ENCODE peak calls at places on chromosome 20, in seven cellular contexts. G is brain microvascular endothelial cell, I is uterus, T is RWPE1, P is psoas muscle, K is HepG2, J is heart right ventricle. N is an unnamed sample.

GRCh38 chr20:13034115-13034514 is 25.3 kb downstream of the SPTLC3 start:
- DNase-seq in I (no peak), T (no peak), K (no peak), G (no peak), P (no peak), J (no peak), N (no peak)

GRCh38 chr20:2890743-2891142 is 17.5 kb downstream of the PTPRA start:
- DNase-seq in I (no peak), J (no peak), T (peak), P (no peak), K (no peak), G (no peak), N (no peak)

GRCh38 chr20:53808733-53809132 is 215.1 kb upstream of the ZNF217 start:
- DNase-seq in J (no peak), K (no peak), T (no peak), P (no peak), I (no peak), G (no peak), N (no peak)

GRCh38 chr20:48131581-48131980 is 346.3 kb upstream of the SULF2 start:
- DNase-seq in I (peak), T (no peak), K (no peak), P (no peak), J (no peak), G (no peak), N (no peak)

GRCh38 chr20:15320941-15321340 is 983.5 kb upstream of the FLRT3 start:
- DNase-seq in T (no peak), G (no peak), J (no peak), K (no peak), I (no peak), P (no peak), N (no peak)

GRCh38 chr20:57988828-57989227 is 239.6 kb downstream of the ANKRD60 start:
- DNase-seq in G (no peak), K (no peak), I (no peak), J (no peak), T (no peak), P (no peak), N (no peak)

GRCh38 chr20:54345817-54346216 is 129.6 kb upstream of the DOK5 start:
- DNase-seq in G (no peak), J (no peak), K (no peak), I (no peak), T (no peak), P (no peak), N (no peak)

GRCh38 chr20:60113024-60113724 is 155.0 kb downstream of the CDH26 start:
- DNase-seq in I (no peak), K (no peak), T (no peak), J (no peak), P (no peak), G (no peak), N (peak)

GRCh38 chr20:57593134-57593886 is 26.9 kb downstream of the ZBP1 start:
- DNase-seq in I (no peak), T (no peak), G (no peak), J (no peak), P (no peak), K (no peak), N (no peak)

GRCh38 chr20:12255571-12255970 is 337.9 kb downstream of the BTBD3 start:
- DNase-seq in J (no peak), I (no peak), K (no peak), T (no peak), P (no peak), G (no peak), N (no peak)

DNA sequence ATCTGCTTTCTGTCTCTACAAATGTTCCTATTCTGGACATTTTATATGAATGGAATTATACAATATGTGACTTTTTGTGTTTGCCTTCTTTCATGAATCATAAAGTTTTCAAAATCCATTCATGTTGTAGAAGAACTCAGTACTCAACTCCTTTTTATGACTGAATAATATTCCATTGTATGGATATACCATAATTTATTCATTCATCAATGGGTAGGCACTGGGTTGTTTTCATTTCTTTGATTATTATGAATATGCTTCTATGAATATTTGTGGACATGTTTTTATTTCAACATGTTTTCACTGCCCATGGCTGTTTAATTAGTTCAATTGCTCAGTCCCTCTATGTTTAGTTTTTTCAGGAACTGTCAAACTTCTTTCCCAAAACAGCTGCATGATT is 76.5 kb upstream of the GTSF1L start:
- DNase-seq in J (no peak), P (no peak), T (no peak), I (no peak), K (no peak), G (no peak), N (no peak)
- TF ChIP-seq CTCF in J (no peak), P (no peak), T (no peak), I (no peak), K (no peak), G (no peak), N (no peak)

GRCh38 chr20:25197173-25197869 is 1.8 kb downstream of the ENTPD6 start:
- DNase-seq in K (no peak), T (no peak), I (no peak), J (no peak), G (no peak), P (no peak), N (no peak)
- TF ChIP-seq CTCF in K (peak), T (no peak), I (no peak), J (no peak), G (no peak), P (no peak), N (no peak)

GRCh38 chr20:7358670-7359069 is 581.6 kb downstream of the HAO1 start:
- DNase-seq in T (no peak), K (no peak), J (no peak), G (no peak), I (no peak), P (no peak), N (no peak)
- TF ChIP-seq CTCF in T (no peak), K (peak), J (no peak), G (peak), I (no peak), P (no peak), N (peak)

GRCh38 chr20:62405981-62406513 is 1.0 kb downstream of the CABLES2 start:
- DNase-seq in P (no peak), T (no peak), K (no peak), I (no peak), G (no peak), J (no peak), N (no peak)

GRCh38 chr20:62408640-62409039 is 1.6 kb upstream of the CABLES2 start:
- DNase-seq in G (no peak), T (no peak), P (no peak), I (no peak), K (no peak), J (no peak), N (no peak)

GRCh38 chr20:62406635-62407176 is 379 bp downstream of the CABLES2 start:
- DNase-seq in J (no peak), P (no peak), K (peak), I (no peak), G (no peak), T (no peak), N (no peak)

GRCh38 chr20:62408055-62408454 is 970 bp upstream of the CABLES2 start:
- DNase-seq in P (no peak), G (no peak), K (no peak), J (no peak), T (no peak), I (no peak), N (no peak)

DNA sequence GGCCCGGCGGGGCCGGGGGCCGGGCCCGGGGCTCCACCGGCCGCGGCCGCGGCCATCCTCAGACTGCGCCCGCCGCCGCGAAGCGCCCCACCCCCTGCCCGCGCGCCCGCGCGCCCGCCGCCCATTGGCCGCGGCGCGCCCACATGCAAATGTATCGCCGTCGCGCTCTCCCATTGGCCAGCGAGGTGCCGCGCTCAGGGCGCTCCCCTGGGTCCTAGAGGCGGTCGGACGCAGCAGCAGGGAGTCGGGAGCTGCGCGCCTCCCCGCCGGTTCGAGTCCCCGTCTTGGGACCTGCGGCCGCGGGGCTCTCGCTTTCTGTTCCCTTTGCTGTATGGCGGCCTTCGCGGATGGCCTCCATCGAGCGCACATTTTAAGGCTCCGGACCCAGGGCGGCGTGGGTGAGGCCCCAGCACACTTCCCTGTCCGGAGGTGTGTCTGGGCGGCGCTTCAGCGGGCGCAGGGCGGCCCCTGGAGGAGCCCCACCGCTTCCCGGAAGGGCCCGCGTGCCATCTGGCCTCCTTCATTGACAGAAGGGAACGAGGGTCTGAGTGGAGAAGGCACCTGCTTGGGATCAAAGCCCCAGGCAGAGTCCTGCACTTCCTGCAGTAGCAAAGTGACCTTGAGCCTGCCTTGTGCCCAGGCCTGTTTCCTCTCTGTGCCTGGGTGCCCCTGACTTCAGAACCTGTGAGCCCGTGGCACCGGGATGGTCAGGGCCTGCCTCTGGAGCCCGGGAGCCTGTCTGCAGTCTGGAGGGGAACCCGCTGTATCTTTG is at the start of gene CABLES2:
- DNase-seq in J (peak), G (peak), T (peak), P (peak), I (peak), K (peak), N (peak)
- TF ChIP-seq CTCF in J (peak), G (no peak), T (peak), P (peak), I (peak), K (peak), N (no peak)

GRCh38 chr20:51380401-51381385 is 161.8 kb downstream of the NFATC2 start:
- DNase-seq in I (no peak), J (no peak), T (no peak), K (no peak), G (no peak), P (no peak), N (no peak)

GRCh38 chr20:51382986-51383821 is 159.3 kb downstream of the NFATC2 start:
- DNase-seq in K (no peak), P (no peak), G (no peak), I (no peak), J (no peak), T (no peak), N (no peak)

GRCh38 chr20:51379601-51380341 is 162.7 kb downstream of the NFATC2 start:
- DNase-seq in J (no peak), T (no peak), I (no peak), P (no peak), K (no peak), G (no peak), N (no peak)

GRCh38 chr20:51382111-51382985 is 160.2 kb downstream of the NFATC2 start:
- DNase-seq in I (no peak), P (no peak), T (no peak), J (no peak), G (no peak), K (no peak), N (no peak)

DNA sequence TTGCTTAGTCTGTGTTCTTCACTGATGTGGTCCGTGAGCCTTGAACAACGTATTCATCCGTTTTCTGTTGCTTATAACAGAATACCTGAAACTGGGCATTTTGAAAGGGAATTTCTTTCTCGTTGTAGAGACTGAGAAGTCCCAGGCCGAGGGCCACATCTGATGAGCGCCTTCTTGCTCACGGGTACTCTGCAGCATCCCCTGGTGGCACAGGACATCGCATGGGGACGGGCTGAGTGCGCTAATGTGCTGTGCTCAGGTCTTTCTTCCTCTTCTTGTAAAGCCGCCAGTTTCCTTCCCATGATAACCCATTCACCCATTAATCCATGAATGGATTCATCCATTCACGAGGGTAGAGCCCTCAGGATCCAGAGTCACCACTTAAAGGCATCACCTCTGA is 161.0 kb downstream of the NFATC2 start:
- DNase-seq in P (no peak), K (no peak), J (no peak), I (no peak), G (no peak), T (no peak), N (no peak)
- TF ChIP-seq CTCF in P (no peak), K (peak), J (no peak), I (no peak), G (no peak), T (no peak), N (no peak)

GRCh38 chr20:64116016-64116415 is 8.7 kb upstream of the NPBWR2 start:
- DNase-seq in I (no peak), P (no peak), G (no peak), K (no peak), T (no peak), J (no peak), N (peak)
- TF ChIP-seq CTCF in I (no peak), P (no peak), G (no peak), K (no peak), T (no peak), J (no peak), N (no peak)

GRCh38 chr20:40897177-40897700 is 131.4 kb upstream of the TOP1 start:
- DNase-seq in J (no peak), P (no peak), G (no peak), K (no peak), T (no peak), I (no peak), N (no peak)

GRCh38 chr20:40893610-40894242 is 134.9 kb upstream of the TOP1 start:
- DNase-seq in T (no peak), P (no peak), J (no peak), K (no peak), G (no peak), I (no peak), N (no peak)

GRCh38 chr20:40895182-40895581 is 133.4 kb upstream of the TOP1 start:
- DNase-seq in P (no peak), K (no peak), G (no peak), J (no peak), T (no peak), I (no peak), N (no peak)

GRCh38 chr20:40890635-40891034 is 138.0 kb upstream of the TOP1 start:
- DNase-seq in T (no peak), I (no peak), K (no peak), G (no peak), P (no peak), J (no peak), N (no peak)

DNA sequence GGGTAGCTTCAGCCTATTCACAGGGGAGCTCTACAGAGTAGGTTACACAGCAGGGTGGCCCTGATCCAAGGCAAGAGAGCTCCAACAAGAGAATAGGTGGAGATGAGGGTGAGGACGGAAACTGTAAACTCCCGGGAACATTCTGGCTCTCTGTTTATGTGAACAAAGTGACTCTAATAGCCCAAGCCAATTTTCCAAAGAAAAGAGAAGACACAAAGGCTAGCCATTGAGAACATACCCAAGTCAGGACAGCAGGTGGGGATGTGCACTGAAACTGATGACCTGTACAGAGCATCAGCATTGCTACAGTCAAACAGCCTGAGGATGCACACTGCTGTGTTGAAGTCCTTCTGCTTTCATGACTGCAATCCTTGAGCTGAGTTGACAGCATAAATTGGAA is 136.0 kb upstream of the TOP1 start:
- DNase-seq in I (no peak), T (no peak), P (no peak), G (no peak), K (no peak), J (no peak), N (no peak)
- TF ChIP-seq CTCF in I (no peak), T (no peak), P (no peak), G (no peak), K (peak), J (no peak), N (no peak)

GRCh38 chr20:52219441-52219840 is 27.9 kb upstream of the ZFP64 start:
- DNase-seq in T (peak), J (no peak), P (no peak), G (no peak), K (peak), I (no peak), N (no peak)
- TF ChIP-seq CTCF in T (no peak), J (no peak), P (no peak), G (no peak), K (peak), I (no peak), N (no peak)

GRCh38 chr20:37373020-37373592 is 27.2 kb downstream of the SRC start:
- DNase-seq in J (no peak), K (no peak), T (no peak), G (no peak), P (no peak), I (no peak), N (no peak)
- TF ChIP-seq CTCF in J (no peak), K (no peak), T (no peak), G (no peak), P (no peak), I (no peak), N (no peak)

GRCh38 chr20:20452254-20452676 is 84.4 kb downstream of the INSM1 start:
- DNase-seq in P (peak), T (peak), K (no peak), G (peak), I (no peak), J (peak), N (peak)
- TF ChIP-seq CTCF in P (no peak), T (no peak), K (no peak), G (peak), I (no peak), J (no peak), N (no peak)